ENCODE peak calls at places on chromosomes 7 and 10, in four cellular contexts. E, Z, G and F are unnamed samples.

GRCh38 chr10:129764901-129765663 is 199.0 kb downstream of the EBF3 start:
- DNase-seq in E (no peak), Z (no peak), G (no peak), F (no peak)

GRCh38 chr10:13526952-13527863 is 1.6 kb downstream of the BEND7 start:
- DNase-seq in E (no peak), Z (peak; percentile 36), G (no peak), F (peak; percentile 82)

GRCh38 chr10:73644015-73644743 is 2.9 kb upstream of the MYOZ1 start:
- DNase-seq in E (peak; percentile 79), Z (no peak), G (no peak), F (peak; percentile 81)

GRCh38 chr10:36492590-36493510 is 632.5 kb upstream of the ANKRD30A start:
- DNase-seq in E (no peak), Z (no peak), G (no peak), F (no peak)

GRCh38 chr7:123571684-123572083 is 14.1 kb upstream of the NDUFA5 start:
- DNase-seq in E (no peak), Z (no peak), G (no peak), F (no peak)

GRCh38 chr7:1911571-1911970 is 241.5 kb downstream of the ELFN1 start:
- DNase-seq in E (no peak), Z (no peak), G (no peak), F (no peak)

GRCh38 chr10:46094931-46095755 is 49.1 kb upstream of the MSMB start:
- DNase-seq in E (no peak), Z (no peak), G (no peak), F (peak; percentile 6)

GRCh38 chr10:130202984-130203617 is 66.9 kb downstream of the GLRX3 start:
- DNase-seq in E (no peak), Z (no peak), G (no peak), F (no peak)

GRCh38 chr10:129350690-129351089 is 116.4 kb upstream of the MGMT start:
- DNase-seq in E (no peak), Z (no peak), G (no peak), F (no peak)

GRCh38 chr7:30796105-30796869 is 25.1 kb downstream of the MINDY4 start:
- DNase-seq in E (no peak), Z (no peak), G (no peak), F (peak; percentile 43)

GRCh38 chr7:27112361-27112760 is 9.9 kb upstream of the HOXA2 start:
- DNase-seq in E (no peak), Z (no peak), G (no peak), F (no peak)

GRCh38 chr7:156823441-156823840 is 69.5 kb downstream of the LMBR1 start:
- DNase-seq in E (no peak), Z (no peak), G (no peak), F (peak; percentile 27)

GRCh38 chr7:2258661-2259365 is 16.8 kb downstream of the NUDT1 start:
- DNase-seq in E (no peak), Z (no peak), G (no peak), F (no peak)

GRCh38 chr7:88216276-88216675 is 3.6 kb downstream of the SRI start:
- DNase-seq in E (no peak), Z (no peak), G (no peak), F (no peak)

GRCh38 chr7:22043367-22043766 is 97.7 kb upstream of the CDCA7L start:
- DNase-seq in E (no peak), Z (no peak), G (no peak), F (no peak)

GRCh38 chr10:99529483-99530107 is 3.1 kb upstream of the NKX2-3 start:
- DNase-seq in E (no peak), Z (no peak), G (no peak), F (no peak)

GRCh38 chr10:32951111-32951510 is 6.9 kb downstream of the ITGB1 start:
- DNase-seq in E (no peak), Z (no peak), G (no peak), F (no peak)

GRCh38 chr10:132706701-132707100 is 79.2 kb downstream of the NKX6-2 start:
- DNase-seq in E (no peak), Z (no peak), G (no peak), F (no peak)

GRCh38 chr10:12547301-12547771 is 198.0 kb downstream of the CAMK1D start:
- DNase-seq in E (no peak), Z (no peak), G (no peak), F (no peak)

GRCh38 chr7:152608208-152608607 is 67.7 kb downstream of the XRCC2 start:
- DNase-seq in E (no peak), Z (no peak), G (no peak), F (no peak)

GRCh38 chr10:133335238-133336122 is 1.2 kb downstream of the CALY start:
- DNase-seq in E (no peak), Z (no peak), G (no peak), F (peak; percentile 58)

GRCh38 chr7:117808273-117808868 is 64.9 kb downstream of the CTTNBP2 start:
- DNase-seq in E (peak; percentile 56), Z (no peak), G (no peak), F (no peak)

GRCh38 chr7:143263266-143264195 is at the start of gene GSTK1:
- DNase-seq in E (peak; percentile 75), Z (no peak), G (peak; percentile 58), F (peak; percentile 67)

GRCh38 chr10:50469288-50469687 is 154.5 kb downstream of the SGMS1 start:
- DNase-seq in E (no peak), Z (no peak), G (no peak), F (no peak)

GRCh38 chr7:155455132-155455693 is 2.7 kb upstream of the EN2 start:
- DNase-seq in E (no peak), Z (no peak), G (no peak), F (no peak)

GRCh38 chr7:16697507-16698199 is 51.7 kb downstream of the BZW2 start:
- DNase-seq in E (no peak), Z (no peak), G (no peak), F (no peak)

GRCh38 chr7:27459021-27459728 is 203.5 kb downstream of the HIBADH start:
- DNase-seq in E (no peak), Z (no peak), G (no peak), F (no peak)

GRCh38 chr7:98189559-98189958 is 21.7 kb upstream of the BHLHA15 start:
- DNase-seq in E (no peak), Z (no peak), G (no peak), F (no peak)

GRCh38 chr10:124367936-124368335 is 50.8 kb downstream of the OAT start:
- DNase-seq in E (no peak), Z (no peak), G (no peak), F (no peak)

GRCh38 chr10:75845538-75845937 is 414.1 kb downstream of the LRMDA start:
- DNase-seq in E (no peak), Z (no peak), G (no peak), F (no peak)

GRCh38 chr7:149727053-149727452 is 46.3 kb downstream of the ZNF467 start:
- DNase-seq in E (no peak), Z (no peak), G (no peak), F (no peak)

GRCh38 chr10:31147220-31147608 is 115.5 kb upstream of the ZNF438 start:
- DNase-seq in E (no peak), Z (no peak), G (no peak), F (peak; percentile 42)

GRCh38 chr7:155009570-155010157 is 6.7 kb upstream of the PAXIP1 start:
- DNase-seq in E (no peak), Z (no peak), G (no peak), F (no peak)